ENCODE peak calls at places on chromosomes 13 and 19, in six cellular contexts. M, T, Y, N, I and X are unnamed samples. For H3K27me3, the result is how much of the 10 kb centered on the place peaks cover.

GRCh38 chr13:100148422-100148821 is 59.5 kb downstream of the PCCA start:
- DNase-seq in M (no peak), N (no peak), I (no peak), T (no peak), Y (no peak), X (no peak)

GRCh38 chr13:45398862-45399261 is 19.3 kb downstream of the SLC25A30 start:
- DNase-seq in N (peak), T (peak), I (no peak), M (no peak), Y (no peak), X (no peak)

GRCh38 chr19:8486661-8487136 is 15.7 kb downstream of the PRAM1 start:
- DNase-seq in I (no peak), T (no peak), N (no peak), M (no peak), Y (no peak), X (no peak)

GRCh38 chr19:12984143-12984627 is 11.1 kb upstream of the NFIX start:
- DNase-seq in I (no peak), T (no peak), Y (no peak), N (no peak), M (no peak), X (no peak)

GRCh38 chr13:96781141-96781540 is 213.1 kb downstream of the OXGR1 start:
- DNase-seq in M (no peak), Y (no peak), N (no peak), T (no peak), I (peak), X (no peak)

GRCh38 chr13:33110713-33111413 is 94.6 kb downstream of the KL start:
- DNase-seq in M (no peak), N (no peak), I (peak), Y (no peak), T (no peak), X (peak)

GRCh38 chr13:43107780-43108179 is 84.4 kb downstream of the DNAJC15 start:
- DNase-seq in M (no peak), T (no peak), N (no peak), I (no peak), Y (no peak), X (no peak)

GRCh38 chr13:29679357-29680050 is 84.0 kb upstream of the SLC7A1 start:
- DNase-seq in Y (peak), N (no peak), I (no peak), T (no peak), M (no peak), X (peak)

GRCh38 chr13:50140153-50140552 is 124.9 kb downstream of the KCNRG start:
- DNase-seq in N (no peak), T (no peak), Y (no peak), M (no peak), I (no peak), X (no peak)

GRCh38 chr19:21604941-21605548 is 99.6 kb downstream of the ZNF429 start:
- DNase-seq in N (no peak), M (no peak), I (no peak), Y (peak), T (no peak), X (peak)

GRCh38 chr13:93736909-93737308 is 510.3 kb downstream of the GPC6 start:
- DNase-seq in I (no peak), T (no peak), Y (no peak), M (no peak), N (no peak), X (no peak)

GRCh38 chr13:44576396-44577235 is 486 bp upstream of the TSC22D1 start:
- DNase-seq in M (peak), Y (peak), T (peak), I (no peak), N (peak), X (no peak)

GRCh38 chr19:18846862-18847515 is 15.2 kb downstream of the UPF1 start:
- DNase-seq in Y (peak), I (peak), M (peak), T (peak), N (peak), X (peak)

GRCh38 chr19:17626456-17626855 is 61.7 kb downstream of the UNC13A start:
- DNase-seq in M (no peak), Y (no peak), N (no peak), I (no peak), T (no peak), X (no peak)

GRCh38 chr19:48961051-48961649 is 4.0 kb upstream of the FTL start:
- DNase-seq in M (no peak), T (no peak), N (no peak), I (no peak), Y (no peak), X (no peak)

GRCh38 chr19:38229585-38230073 is 5.6 kb upstream of the DPF1 start:
- DNase-seq in M (peak), T (peak), I (peak), N (peak), Y (peak), X (peak)

GRCh38 chr13:48412100-48412556 is 785 bp downstream of the LPAR6 start:
- DNase-seq in T (no peak), Y (no peak), N (no peak), M (peak), I (no peak), X (no peak)

GRCh38 chr13:30792257-30793000 is 57.1 kb downstream of the ALOX5AP start:
- DNase-seq in I (peak), Y (peak), M (peak), T (no peak), N (no peak), X (peak)

GRCh38 chr19:21765151-21765550 is 2.2 kb downstream of the ZNF100 start:
- DNase-seq in T (no peak), Y (no peak), N (no peak), I (no peak), M (peak), X (no peak)

GRCh38 chr13:33232883-33233282 is 52.7 kb downstream of the STARD13 start:
- DNase-seq in Y (no peak), M (no peak), I (no peak), N (no peak), T (no peak), X (no peak)

GRCh38 chr19:12166596-12166995 is 3.7 kb downstream of the ZNF136 start:
- DNase-seq in T (no peak), M (no peak), Y (no peak), N (no peak), I (no peak), X (no peak)

GRCh38 chr19:10412257-10412977 is 7.9 kb upstream of the PDE4A start:
- DNase-seq in Y (no peak), T (no peak), M (no peak), I (no peak), N (no peak), X (no peak)

GRCh38 chr19:1907563-1908363 is 2.6 kb downstream of the ADAT3 start:
- DNase-seq in Y (peak), M (peak), I (no peak), N (no peak), T (no peak), X (peak)

GRCh38 chr13:67726979-67727378 is 496.8 kb upstream of the PCDH9 start:
- DNase-seq in Y (no peak), N (no peak), I (no peak), T (no peak), M (peak), X (peak)

GRCh38 chr19:3365447-3366103 is 808 bp upstream of the NFIC start:
- DNase-seq in N (no peak), I (peak), M (no peak), Y (peak), T (no peak), X (peak)
- H3K27me3 ChIP-seq in N (under half), I (under half), M (half or more), Y (under half), T (under half), X (under half)

DNA sequence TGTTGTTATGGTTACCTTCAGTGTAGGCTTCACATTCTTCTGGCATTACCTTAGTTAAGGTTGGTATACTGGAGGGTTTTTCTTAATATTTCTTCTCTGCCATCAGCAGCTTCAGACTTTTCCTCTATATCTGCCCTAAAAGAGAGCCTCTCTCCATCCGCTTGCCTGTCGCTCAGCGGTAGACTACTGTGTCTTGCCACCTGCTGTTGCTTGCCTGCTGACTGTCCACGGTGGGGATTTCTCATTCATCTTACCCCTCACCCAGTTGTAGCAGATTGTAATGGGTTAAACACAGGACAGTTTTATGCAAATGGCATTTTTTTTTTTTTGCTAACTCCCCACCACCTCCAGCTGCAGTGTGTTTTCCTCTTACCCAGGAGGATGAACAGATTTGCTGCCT is 577.2 kb downstream of the SLITRK5 start:
- DNase-seq in T (no peak), N (no peak), I (no peak), M (no peak), Y (no peak), X (no peak)
- H3K27me3 ChIP-seq in T (under half), N (under half), I (under half), M (under half), Y (under half), X (under half)

DNA sequence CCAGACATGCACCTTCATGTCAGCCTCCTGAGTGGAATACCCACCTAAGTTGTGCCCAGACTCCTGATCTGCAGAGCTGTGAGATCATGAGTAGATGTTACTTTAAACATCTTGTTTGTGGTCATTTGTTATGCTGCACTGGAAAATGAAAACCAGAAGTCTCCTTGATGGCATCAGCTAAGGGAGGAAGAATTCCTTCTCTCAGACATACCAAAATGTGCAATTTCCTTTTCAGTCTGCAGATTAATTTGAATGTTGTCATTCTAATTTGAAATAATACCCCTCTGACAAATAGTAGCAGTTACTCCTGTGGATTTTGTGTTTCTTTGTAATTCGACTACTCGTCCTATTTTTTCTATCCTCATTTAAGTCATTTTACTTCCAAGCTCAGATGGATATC is 59.3 kb downstream of the ITGBL1 start:
- DNase-seq in N (no peak), M (no peak), I (no peak), Y (no peak), T (no peak), X (no peak)
- H3K27me3 ChIP-seq in N (under half), M (under half), I (under half), Y (under half), T (under half), X (under half)

GRCh38 chr13:113882716-113883115 is 18.8 kb upstream of the GAS6 start:
- DNase-seq in Y (no peak), N (no peak), M (no peak), T (no peak), I (no peak), X (no peak)

GRCh38 chr13:113883314-113883811 is 19.5 kb upstream of the GAS6 start:
- DNase-seq in N (no peak), M (no peak), I (no peak), T (no peak), Y (no peak), X (no peak)

GRCh38 chr13:113880651-113881611 is 17.1 kb upstream of the GAS6 start:
- DNase-seq in N (no peak), Y (no peak), M (no peak), T (no peak), I (no peak), X (no peak)

GRCh38 chr13:113882266-113882627 is 18.4 kb upstream of the GAS6 start:
- DNase-seq in N (no peak), Y (peak), T (no peak), I (no peak), M (no peak), X (peak)

GRCh38 chr13:113881614-113882265 is 17.9 kb upstream of the GAS6 start:
- DNase-seq in T (no peak), Y (peak), I (no peak), N (no peak), M (no peak), X (peak)
- H3K27me3 ChIP-seq in T (under half), Y (under half), I (under half), N (under half), M (under half), X (under half)